ENCODE peak calls at places on chromosomes 7 and 10, in four cellular contexts. W, L, G and F are unnamed samples.

GRCh38 chr10:111116762-111117445 is 40.1 kb downstream of the ADRA2A start:
- DNase-seq in G (no peak), L (no peak), W (no peak), F (no peak)

GRCh38 chr10:63593576-63593975 is 72.4 kb downstream of the REEP3 start:
- DNase-seq in G (no peak), L (no peak), W (no peak), F (no peak)

GRCh38 chr7:4269086-4269485 is 413.0 kb upstream of the FOXK1 start:
- DNase-seq in L (no peak), W (no peak), G (no peak), F (no peak)

GRCh38 chr7:145169908-145170307 is 334.1 kb upstream of the TPK1 start:
- DNase-seq in G (no peak), W (no peak), L (no peak), F (no peak)

GRCh38 chr7:126760914-126761577 is 491.7 kb downstream of the GRM8 start:
- DNase-seq in L (no peak), W (no peak), G (no peak), F (no peak)

GRCh38 chr7:51265066-51265907 is 51.3 kb downstream of the COBL start:
- DNase-seq in G (no peak), W (no peak), L (no peak), F (no peak)

GRCh38 chr10:133157662-133158436 is 2.2 kb upstream of the KNDC1 start:
- DNase-seq in L (no peak), G (no peak), W (no peak), F (no peak)

GRCh38 chr7:97021443-97022261 is 3.0 kb downstream of the DLX5 start:
- DNase-seq in G (no peak), W (no peak), L (no peak), F (no peak)

GRCh38 chr7:82527831-82528230 is 84.3 kb upstream of the CACNA2D1 start:
- DNase-seq in W (no peak), G (no peak), L (no peak), F (no peak)

GRCh38 chr7:29883462-29884398 is 77.4 kb downstream of the WIPF3 start:
- DNase-seq in L (no peak), W (no peak), G (no peak), F (no peak)

GRCh38 chr7:517848-518629 is 1.6 kb downstream of the PDGFA start:
- DNase-seq in W (no peak), G (no peak), L (peak), F (no peak)

GRCh38 chr10:30059209-30060107 is at the start of gene JCAD:
- DNase-seq in W (no peak), G (peak), L (peak), F (peak)

GRCh38 chr10:70495691-70496261 is 17.2 kb downstream of the PALD1 start:
- DNase-seq in W (no peak), G (no peak), L (no peak), F (no peak)

GRCh38 chr10:7525314-7526016 is 114.6 kb upstream of the SFMBT2 start:
- DNase-seq in W (peak), G (peak), L (peak), F (peak)

GRCh38 chr7:11613292-11613930 is 218.6 kb downstream of the THSD7A start:
- DNase-seq in G (no peak), L (no peak), W (peak), F (no peak)

GRCh38 chr7:3309140-3309539 is 8.1 kb downstream of the SDK1 start:
- DNase-seq in W (no peak), L (no peak), G (no peak), F (no peak)

GRCh38 chr10:129771576-129772471 is 192.2 kb downstream of the EBF3 start:
- DNase-seq in W (no peak), G (no peak), L (no peak), F (no peak)

GRCh38 chr7:18494821-18495408 is 634 bp upstream of the HDAC9 start:
- DNase-seq in W (no peak), G (no peak), L (no peak), F (no peak)

GRCh38 chr7:148868378-148868674 is 15.8 kb downstream of the EZH2 start:
- DNase-seq in L (peak), W (no peak), G (no peak), F (no peak)

GRCh38 chr10:30784521-30784895 is 155.0 kb upstream of the LYZL2 start:
- DNase-seq in L (no peak), G (peak), W (no peak), F (no peak)

GRCh38 chr7:33248663-33249062 is 119.3 kb downstream of the BBS9 start:
- DNase-seq in L (no peak), W (no peak), G (no peak), F (no peak)

GRCh38 chr7:130303551-130303950 is 10.6 kb downstream of the CPA4 start:
- DNase-seq in G (no peak), W (no peak), L (no peak), F (no peak)

GRCh38 chr10:3612183-3613001 is 172.6 kb downstream of the KLF6 start:
- DNase-seq in L (no peak), W (no peak), G (no peak), F (no peak)

GRCh38 chr10:16477757-16478156 is 40.9 kb downstream of the PTER start:
- DNase-seq in G (no peak), W (peak), L (no peak), F (no peak)

GRCh38 chr7:108234281-108234680 is 104.1 kb upstream of the LAMB4 start:
- DNase-seq in L (no peak), G (no peak), W (no peak), F (no peak)

GRCh38 chr10:89351402-89352038 is 23.7 kb downstream of the IFIT3 start:
- DNase-seq in G (no peak), L (no peak), W (peak), F (no peak)

GRCh38 chr7:50304158-50304910 is at the start of gene IKZF1:
- DNase-seq in W (no peak), L (peak), G (peak), F (peak)

GRCh38 chr10:46520381-46520780 is 36.1 kb downstream of the GPRIN2 start:
- DNase-seq in W (no peak), G (no peak), L (no peak), F (no peak)

GRCh38 chr7:92843781-92844180 is 7.4 kb upstream of the CDK6 start:
- DNase-seq in G (no peak), L (peak), W (no peak), F (no peak)

GRCh38 chr7:124183649-124184048 is 150.8 kb upstream of the TMEM229A start:
- DNase-seq in L (no peak), G (no peak), W (no peak), F (no peak)

GRCh38 chr10:78960316-78960800 is 108.4 kb upstream of the ZMIZ1 start:
- DNase-seq in W (no peak), L (no peak), G (no peak), F (no peak)

GRCh38 chr7:157495594-157495993 is 158.8 kb downstream of the DNAJB6 start:
- DNase-seq in G (no peak), W (peak), L (no peak), F (no peak)

GRCh38 chr7:111736475-111736874 is 174.2 kb upstream of the IMMP2L start:
- DNase-seq in G (no peak), W (no peak), L (no peak), F (no peak)

GRCh38 chr10:24415455-24416169 is 206.7 kb downstream of the KIAA1217 start:
- DNase-seq in G (no peak), W (no peak), L (no peak), F (no peak)

GRCh38 chr10:122112625-122113160 is 123.7 kb downstream of the TACC2 start:
- DNase-seq in L (peak), G (no peak), W (no peak), F (no peak)

GRCh38 chr10:49169776-49170175 is 18.4 kb downstream of the TMEM273 start:
- DNase-seq in L (no peak), G (no peak), W (no peak), F (no peak)

GRCh38 chr7:3301472-3301778 is 373 bp downstream of the SDK1 start:
- DNase-seq in L (no peak), W (no peak), G (no peak), F (no peak)

GRCh38 chr10:131905279-131905595 is 4.4 kb downstream of the PPP2R2D start:
- DNase-seq in G (no peak), L (no peak), W (no peak), F (no peak)

GRCh38 chr10:131901181-131901829 is 497 bp downstream of the PPP2R2D start:
- DNase-seq in G (peak), L (peak), W (no peak), F (peak)

GRCh38 chr10:131900350-131901152 is at the start of gene PPP2R2D:
- DNase-seq in G (peak), W (peak), L (peak), F (peak)

GRCh38 chr10:131902211-131902610 is 1.4 kb downstream of the PPP2R2D start:
- DNase-seq in G (no peak), W (no peak), L (no peak), F (no peak)

DNA sequence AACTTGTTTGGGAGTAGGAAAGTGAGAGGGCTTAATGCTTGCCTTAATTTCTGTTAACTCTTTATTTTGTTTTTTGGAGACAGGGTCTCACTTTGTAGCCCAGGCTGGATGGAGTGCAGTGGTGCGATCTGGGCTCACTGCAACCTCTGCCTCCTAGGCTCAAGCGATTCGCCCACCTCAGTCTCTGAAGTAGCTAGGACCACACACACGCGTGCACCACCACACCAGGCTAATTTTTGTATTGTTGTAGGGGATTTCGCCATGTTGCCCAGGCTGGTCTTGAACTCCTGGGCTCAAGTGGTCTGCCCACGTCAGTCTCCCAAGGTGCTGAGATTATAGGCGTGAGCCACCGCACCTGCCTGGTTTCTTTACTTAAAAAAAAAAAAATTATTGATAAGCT is 1.9 kb downstream of the PPP2R2D start:
- DNase-seq in L (no peak), W (no peak), G (no peak), F (no peak)
- TF ChIP-seq SPI1 in L (no peak), W (no peak), G (no peak), F (no peak)

GRCh38 chr10:99913831-99914235 is 95.9 kb downstream of the DNMBP start:
- DNase-seq in W (no peak), L (no peak), G (no peak), F (no peak)
- TF ChIP-seq SPI1 in W (no peak), L (no peak), G (no peak), F (no peak)

GRCh38 chr7:15399446-15399845 is 162.4 kb downstream of the AGMO start:
- DNase-seq in W (no peak), G (no peak), L (no peak), F (no peak)
- TF ChIP-seq SPI1 in W (no peak), G (no peak), L (no peak), F (no peak)

DNA sequence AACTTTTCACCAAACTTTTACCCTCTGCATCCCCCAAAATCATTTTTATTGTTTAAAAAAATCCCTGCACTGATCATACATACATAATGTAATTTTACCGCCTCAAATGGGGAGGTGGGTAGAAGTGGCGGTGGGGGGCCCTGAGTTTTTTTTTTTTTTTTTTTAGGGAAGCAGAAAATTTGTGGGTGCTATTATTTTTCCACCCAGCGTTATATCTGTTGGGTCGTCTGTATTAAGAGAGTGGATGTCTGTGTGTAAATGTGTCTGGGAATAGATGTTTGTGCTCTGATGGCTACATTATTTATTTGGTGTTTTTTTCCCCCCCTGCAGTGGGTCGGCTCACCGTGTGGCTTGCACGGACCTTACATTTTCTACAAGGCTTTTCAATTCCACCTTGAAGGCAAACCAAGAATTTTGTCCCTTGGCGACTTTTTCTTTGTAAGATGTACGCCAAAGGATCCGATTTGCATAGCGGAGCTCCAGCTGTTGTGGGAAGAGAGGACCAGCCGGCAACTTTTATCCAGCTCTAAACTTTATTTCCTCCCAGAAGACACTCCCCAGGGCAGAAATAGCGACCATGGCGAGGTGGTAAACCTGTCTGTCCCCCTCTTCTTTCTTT is 439 bp downstream of the ARID5B start:
- DNase-seq in G (no peak), L (peak), W (no peak), F (no peak)
- TF ChIP-seq SPI1 in G (no peak), L (no peak), W (no peak), F (no peak)

GRCh38 chr10:59435707-59436106 is 73.4 kb upstream of the FAM13C start:
- DNase-seq in L (no peak), G (no peak), W (no peak), F (no peak)

GRCh38 chr10:59434463-59435326 is 72.3 kb upstream of the FAM13C start:
- DNase-seq in L (no peak), W (no peak), G (no peak), F (no peak)

GRCh38 chr10:59433720-59434428 is 71.5 kb upstream of the FAM13C start:
- DNase-seq in L (no peak), W (no peak), G (no peak), F (no peak)

GRCh38 chr10:59432207-59432900 is 70.0 kb upstream of the FAM13C start:
- DNase-seq in W (no peak), G (no peak), L (no peak), F (no peak)
- TF ChIP-seq SPI1 in W (no peak), G (no peak), L (no peak), F (no peak)

DNA sequence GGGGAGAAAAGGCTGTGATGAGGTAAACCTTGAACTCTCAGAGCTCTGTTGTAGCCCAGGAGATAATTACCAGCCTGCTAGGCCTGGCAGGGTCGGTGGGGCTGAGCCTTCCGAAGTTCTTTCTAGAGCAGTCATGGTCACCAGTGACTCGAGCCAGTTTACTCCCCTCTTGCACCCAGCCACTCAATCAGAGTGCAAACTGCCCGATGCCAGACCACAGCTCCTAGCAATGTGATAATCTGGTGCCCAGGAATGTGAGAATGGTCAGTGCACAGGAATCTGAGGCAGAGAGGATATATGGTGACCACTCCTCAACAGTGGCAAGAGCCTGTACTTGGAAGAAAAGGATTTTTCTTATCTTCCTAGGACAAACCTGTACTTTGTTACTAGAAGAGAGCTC is 46.4 kb upstream of the KMT2E start:
- DNase-seq in G (no peak), L (no peak), W (no peak), F (no peak)
- TF ChIP-seq SPI1 in G (no peak), L (no peak), W (no peak), F (no peak)

GRCh38 chr7:17357952-17358351 is 59.5 kb downstream of the AHR start:
- DNase-seq in W (no peak), G (no peak), L (no peak), F (no peak)
- TF ChIP-seq SPI1 in W (no peak), G (no peak), L (no peak), F (no peak)

GRCh38 chr10:53899463-53899862 is 901.6 kb downstream of the PCDH15 start:
- DNase-seq in W (no peak), L (no peak), G (no peak), F (no peak)

GRCh38 chr10:53903756-53904155 is 897.3 kb downstream of the PCDH15 start:
- DNase-seq in W (no peak), L (no peak), G (no peak), F (no peak)

GRCh38 chr10:53909791-53910190 is 891.2 kb downstream of the PCDH15 start:
- DNase-seq in W (no peak), G (no peak), L (no peak), F (no peak)

DNA sequence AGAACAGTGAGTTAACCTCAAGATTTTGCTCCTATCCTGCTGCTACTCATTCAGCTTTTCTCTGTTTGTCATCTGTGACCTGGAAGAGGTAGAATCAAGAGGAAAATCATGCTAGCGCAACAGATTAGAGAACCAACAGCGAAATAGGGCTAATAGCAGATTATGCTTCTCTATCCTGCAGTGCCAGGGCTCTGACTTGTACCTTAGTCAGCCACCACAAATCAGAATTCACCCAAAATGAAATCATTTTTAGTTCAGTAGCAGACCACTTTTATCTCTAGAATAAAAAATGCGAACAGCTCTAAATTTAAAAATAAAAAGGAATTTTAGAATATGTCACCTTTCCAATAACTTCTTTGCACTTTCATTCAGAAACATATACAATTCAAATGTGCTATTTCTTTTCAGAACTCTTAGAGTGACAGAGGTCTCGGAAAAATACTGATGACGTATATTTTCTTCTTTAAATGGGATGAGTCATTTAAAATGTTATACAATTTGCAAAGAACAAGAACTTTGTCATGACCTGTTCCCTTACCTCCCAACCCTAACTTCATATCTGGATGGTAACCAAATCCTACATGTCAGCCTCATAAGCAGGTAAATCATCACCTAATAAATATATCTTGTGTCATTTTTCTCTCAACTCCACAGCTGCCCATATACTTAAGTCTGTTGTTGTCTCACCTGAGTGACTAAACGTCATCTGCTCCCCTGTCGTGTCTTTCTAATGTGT is 896.4 kb downstream of the PCDH15 start:
- DNase-seq in W (no peak), G (no peak), L (no peak), F (no peak)
- TF ChIP-seq SPI1 in W (no peak), G (no peak), L (no peak), F (no peak)